ENCODE peak calls at places on chromosome 22, in eight cellular contexts. X is endodermal cell, A is mucosa of descending colon, D is IMR-90, L is left lung, F is A549, K is uterus, W is astrocyte of the spinal cord. O is an unnamed sample.

GRCh38 chr22:39360242-39360641 is 10.5 kb downstream of the SYNGR1 start:
- DNase-seq in X (peak), A (no peak), D (no peak), L (no peak), F (no peak), K (no peak), W (no peak), O (no peak)

GRCh38 chr22:42397332-42398246 is 34.6 kb downstream of the NFAM1 start:
- DNase-seq in X (no peak), A (peak), D (no peak), L (no peak), F (no peak), K (no peak), W (no peak), O (no peak)

GRCh38 chr22:50083462-50084081 is 1.7 kb downstream of the MLC1 start:
- DNase-seq in X (peak), A (no peak), D (no peak), L (no peak), F (no peak), K (no peak), W (no peak), O (peak)

GRCh38 chr22:39367040-39367439 is 17.2 kb downstream of the SYNGR1 start:
- DNase-seq in X (no peak), A (no peak), D (no peak), L (no peak), F (no peak), K (no peak), W (no peak), O (peak)

GRCh38 chr22:41288245-41288946 is 2.4 kb upstream of the RANGAP1 start:
- DNase-seq in X (peak), A (peak), D (peak), L (peak), F (peak), K (no peak), W (peak), O (peak)

GRCh38 chr22:35835267-35835997 is 117.8 kb downstream of the APOL5 start:
- DNase-seq in X (no peak), A (no peak), D (peak), L (no peak), F (no peak), K (no peak), W (no peak), O (peak)

GRCh38 chr22:47357086-47357485 is 594.6 kb downstream of the TBC1D22A start:
- DNase-seq in X (no peak), A (no peak), D (no peak), L (no peak), F (no peak), K (no peak), W (no peak), O (no peak)

GRCh38 chr22:30004689-30005088 is 75.6 kb upstream of the HORMAD2 start:
- DNase-seq in X (no peak), A (no peak), D (no peak), L (no peak), F (no peak), K (no peak), W (no peak), O (no peak)

GRCh38 chr22:43014062-43014875 is 680 bp downstream of the PACSIN2 start:
- DNase-seq in X (peak), A (peak), D (no peak), L (peak), F (no peak), K (peak), W (no peak), O (peak)

GRCh38 chr22:37472418-37473006 is 13.7 kb downstream of the MFNG start:
- DNase-seq in X (peak), A (peak), D (peak), L (peak), F (peak), K (no peak), W (no peak), O (peak)

GRCh38 chr22:36022162-36022561 is 6.5 kb downstream of the RBFOX2 start:
- DNase-seq in X (no peak), A (no peak), D (peak), L (no peak), F (no peak), K (no peak), W (peak), O (no peak)

GRCh38 chr22:48070760-48071159 is 1308.3 kb downstream of the TBC1D22A start:
- DNase-seq in X (peak), A (no peak), D (no peak), L (no peak), F (no peak), K (no peak), W (no peak), O (no peak)

GRCh38 chr22:49292909-49293308 is 534.8 kb downstream of the BRD1 start:
- DNase-seq in X (no peak), A (no peak), D (no peak), L (no peak), F (no peak), K (no peak), W (no peak), O (no peak)

GRCh38 chr22:40156001-40156516 is 21.7 kb upstream of the TNRC6B start:
- DNase-seq in X (peak), A (peak), D (peak), L (no peak), F (peak), K (no peak), W (peak), O (peak)

GRCh38 chr22:31474743-31475142 is 14.9 kb downstream of the EIF4ENIF1 start:
- DNase-seq in X (no peak), A (no peak), D (peak), L (no peak), F (no peak), K (no peak), W (peak), O (no peak)

GRCh38 chr22:48333816-48334735 is 1493.6 kb downstream of the BRD1 start:
- DNase-seq in X (peak), A (no peak), D (no peak), L (no peak), F (no peak), K (no peak), W (no peak), O (no peak)

GRCh38 chr22:38843201-38843715 is 570 bp downstream of the NPTXR start:
- DNase-seq in X (peak), A (peak), D (peak), L (peak), F (peak), K (peak), W (peak), O (peak)

GRCh38 chr22:50173983-50174355 is 3.4 kb downstream of the PANX2 start:
- DNase-seq in X (no peak), A (no peak), D (no peak), L (peak), F (no peak), K (no peak), W (no peak), O (no peak)

GRCh38 chr22:41668971-41669911 is 19.4 kb downstream of the SNU13 start:
- DNase-seq in X (no peak), A (no peak), D (peak), L (no peak), F (peak), K (no peak), W (peak), O (peak)

GRCh38 chr22:28791124-28791523 is 9.2 kb downstream of the XBP1 start:
- DNase-seq in X (no peak), A (no peak), D (no peak), L (no peak), F (no peak), K (no peak), W (no peak), O (no peak)

GRCh38 chr22:29954203-29954855 is 71.4 kb downstream of the MTMR3 start:
- DNase-seq in X (no peak), A (no peak), D (no peak), L (no peak), F (no peak), K (no peak), W (no peak), O (no peak)

GRCh38 chr22:36155702-36156101 is 4.9 kb downstream of the APOL3 start:
- DNase-seq in X (no peak), A (peak), D (no peak), L (no peak), F (no peak), K (peak), W (no peak), O (no peak)

GRCh38 chr22:49961601-49962011 is 1.0 kb downstream of the PIM3 start:
- DNase-seq in X (no peak), A (no peak), D (no peak), L (peak), F (no peak), K (no peak), W (peak), O (no peak)

GRCh38 chr22:44616882-44617655 is 84.9 kb upstream of the PRR5 start:
- DNase-seq in X (peak), A (no peak), D (no peak), L (peak), F (no peak), K (no peak), W (no peak), O (no peak)

GRCh38 chr22:30843245-30843644 is 125.3 kb downstream of the MORC2 start:
- DNase-seq in X (no peak), A (no peak), D (no peak), L (no peak), F (no peak), K (no peak), W (peak), O (no peak)

GRCh38 chr22:43867839-43868652 is 5.7 kb upstream of the SULT4A1 start:
- DNase-seq in X (peak), A (peak), D (peak), L (no peak), F (peak), K (no peak), W (peak), O (peak)

GRCh38 chr22:43642319-43642718 is 169.8 kb downstream of the EFCAB6 start:
- DNase-seq in X (no peak), A (no peak), D (no peak), L (no peak), F (no peak), K (no peak), W (no peak), O (no peak)

GRCh38 chr22:35376728-35377472 is 4.0 kb upstream of the HMOX1 start:
- DNase-seq in X (peak), A (peak), D (peak), L (peak), F (peak), K (peak), W (peak), O (peak)

GRCh38 chr22:36687516-36687915 is 16.0 kb downstream of the CACNG2 start:
- DNase-seq in X (no peak), A (no peak), D (no peak), L (no peak), F (no peak), K (no peak), W (no peak), O (no peak)

GRCh38 chr22:31151872-31152271 is 8.1 kb upstream of the RNF185 start:
- DNase-seq in X (no peak), A (no peak), D (no peak), L (no peak), F (no peak), K (no peak), W (no peak), O (no peak)

GRCh38 chr22:50027639-50028537 is 15.3 kb upstream of the IL17REL start:
- DNase-seq in X (no peak), A (no peak), D (peak), L (peak), F (peak), K (no peak), W (no peak), O (peak)

GRCh38 chr22:38974826-38975175 is 7.3 kb upstream of the APOBEC3B start:
- DNase-seq in X (no peak), A (no peak), D (no peak), L (no peak), F (no peak), K (no peak), W (no peak), O (no peak)

GRCh38 chr22:37808294-37808657 is 542 bp downstream of the GCAT start:
- DNase-seq in X (no peak), A (no peak), D (peak), L (no peak), F (no peak), K (no peak), W (no peak), O (peak)

GRCh38 chr22:24247564-24248344 is 2.9 kb upstream of the GGT5 start:
- DNase-seq in X (peak), A (peak), D (peak), L (peak), F (peak), K (peak), W (peak), O (peak)

GRCh38 chr22:42931421-42932196 is 74.5 kb upstream of the ARFGAP3 start:
- DNase-seq in X (no peak), A (no peak), D (peak), L (no peak), F (no peak), K (no peak), W (no peak), O (no peak)

GRCh38 chr22:37018815-37019308 is 385 bp downstream of the TST start:
- DNase-seq in X (peak), A (peak), D (peak), L (peak), F (no peak), K (peak), W (peak), O (peak)

DNA sequence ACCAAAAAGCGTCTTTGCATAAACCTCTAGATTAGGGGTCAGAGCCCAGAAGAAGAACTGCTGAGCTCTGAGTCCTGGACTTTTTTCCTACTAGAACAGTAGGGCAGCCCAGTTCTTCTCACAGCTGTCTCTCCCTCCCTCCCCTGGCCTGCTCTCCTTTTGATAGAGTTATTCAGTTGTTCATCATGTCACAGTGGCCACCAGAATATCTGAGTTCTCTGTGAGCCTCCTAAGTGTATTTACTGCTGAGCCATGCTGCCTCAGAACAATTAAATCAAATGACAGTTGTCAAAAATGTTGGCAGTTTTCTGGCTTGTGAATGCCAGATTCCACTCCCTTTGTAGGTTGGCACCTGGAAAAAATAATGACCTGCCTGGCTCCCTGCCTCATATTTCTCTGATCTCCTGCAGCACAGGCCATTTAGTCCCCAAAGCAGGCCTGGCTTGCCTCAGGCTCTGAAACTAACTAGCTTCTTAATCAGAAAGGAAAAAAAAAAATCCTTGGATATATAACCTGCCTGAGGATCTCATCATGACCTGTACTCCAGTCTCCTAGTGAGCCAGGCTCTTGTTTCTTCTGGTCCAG is 377.4 kb upstream of the LARGE1 start:
- DNase-seq in X (no peak), A (no peak), D (no peak), L (no peak), F (no peak), K (no peak), W (no peak), O (no peak)
- TF ChIP-seq CTCF in X (no peak), A (no peak), D (no peak), L (no peak), F (no peak), K (no peak), W (no peak), O (no peak)

GRCh38 chr22:17476838-17477237 is 86.5 kb upstream of the SLC25A18 start:
- DNase-seq in X (peak), A (no peak), D (no peak), L (no peak), F (no peak), K (no peak), W (no peak), O (peak)
- H3K4me3 ChIP-seq in X (peak), A (no peak), D (no peak), L (peak), F (no peak), K (no peak), W (no peak), O (no peak)

GRCh38 chr22:19443544-19444211 is 3.8 kb downstream of the C22orf39 start:
- DNase-seq in X (no peak), A (no peak), D (no peak), L (no peak), F (no peak), K (no peak), W (no peak), O (no peak)
- TF ChIP-seq CTCF in X (no peak), A (no peak), D (no peak), L (no peak), F (no peak), K (no peak), W (no peak), O (no peak)

GRCh38 chr22:26479043-26479791 is 4.4 kb downstream of the HPS4 start:
- DNase-seq in X (no peak), A (no peak), D (no peak), L (no peak), F (no peak), K (no peak), W (no peak), O (no peak)
- H3K4me3 ChIP-seq in X (peak), A (no peak), D (no peak), L (peak), F (no peak), K (no peak), W (no peak), O (peak)

GRCh38 chr22:32644252-32645100 is 157.0 kb upstream of the TIMP3 start:
- DNase-seq in X (peak), A (peak), D (peak), L (no peak), F (no peak), K (peak), W (peak), O (peak)
- TF ChIP-seq CTCF in X (no peak), A (no peak), D (no peak), L (no peak), F (no peak), K (peak), W (no peak), O (peak)

DNA sequence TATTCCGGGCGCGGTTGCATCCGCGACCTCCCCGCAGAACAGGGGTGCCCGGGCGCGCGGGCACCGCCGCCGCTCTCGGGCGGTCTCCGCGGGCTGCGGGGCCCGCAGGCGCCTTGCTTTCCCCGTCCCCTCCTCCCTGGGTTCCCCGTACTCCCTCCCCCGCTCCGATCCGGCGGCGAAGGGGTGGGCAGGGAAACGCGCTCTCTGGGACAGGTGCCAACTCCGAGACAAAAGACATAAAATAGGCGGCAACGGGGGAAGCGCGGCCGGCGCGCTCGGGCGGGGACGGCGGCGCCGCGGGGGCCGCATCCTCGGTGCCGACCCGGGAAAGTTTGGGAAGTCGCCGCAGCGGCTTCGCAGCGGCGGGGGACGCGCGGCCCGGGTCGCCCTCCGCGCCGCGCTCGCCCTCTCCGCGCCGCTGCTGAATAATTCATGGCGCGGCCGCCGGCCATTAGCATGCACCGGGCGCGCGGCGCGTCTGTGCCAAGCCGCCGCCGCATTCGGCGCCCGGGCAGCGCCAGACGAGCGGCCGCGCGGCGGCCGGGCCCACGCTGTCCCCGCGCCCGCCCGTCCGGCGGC is 78.8 kb upstream of the PPARA start:
- DNase-seq in X (peak), A (peak), D (peak), L (peak), F (no peak), K (peak), W (peak), O (peak)
- H3K4me3 ChIP-seq in X (peak), A (peak), D (peak), L (peak), F (peak), K (peak), W (peak), O (peak)

O was measured in epithelial cell of esophagus.